ENCODE peak calls at places on chromosomes 5 and 9, in eight cellular contexts. L is HCT116; H is Calu3; W is NCI-H1694; V is A549; C is hepatocyte; T is stimulated activated naive CD8-positive, alpha-beta T cell treated with anti-CD3 and anti-CD28 coated beads, Interleukin-15, amount 100 ng/mL, for 72 hours; O is activated effector memory CD4-positive, alpha-beta T cell treated with Interleukin-2 at 50 U/mL for 16 hours. Y is an unnamed sample.

GRCh38 chr5:172768098-172768572 is 2.9 kb downstream of the DUSP1 start:
- DNase-seq in L (no peak), H (no peak), W (no peak), V (no peak), C (no peak), T (no peak), O (no peak), Y (no peak)

GRCh38 chr5:54361683-54362411 is 51.5 kb upstream of the ARL15 start:
- DNase-seq in L (no peak), H (no peak), W (no peak), V (no peak), C (peak; percentile 49), T (no peak), O (no peak), Y (no peak)

GRCh38 chr9:83637389-83637788 is 14.4 kb downstream of the IDNK start:
- DNase-seq in L (no peak), H (no peak), W (no peak), V (no peak), C (no peak), T (no peak), O (no peak), Y (no peak)

GRCh38 chr5:44808435-44809214 is at the start of gene MRPS30:
- DNase-seq in L (peak; percentile 99), H (peak; percentile 91), W (peak; percentile 100), V (peak; percentile 84), C (peak; percentile 96), T (peak; percentile 93), O (peak; percentile 82), Y (peak; percentile 97)

GRCh38 chr5:134649163-134649916 is 755 bp downstream of the SEC24A start:
- DNase-seq in L (no peak), H (no peak), W (no peak), V (peak; percentile 29), C (peak; percentile 41), T (peak; percentile 14), O (no peak), Y (no peak)

GRCh38 chr5:3615217-3615616 is 19.6 kb downstream of the IRX1 start:
- DNase-seq in L (no peak), H (no peak), W (no peak), V (no peak), C (no peak), T (no peak), O (no peak), Y (no peak)

GRCh38 chr5:10454591-10455272 is 13.1 kb downstream of the ROPN1L start:
- DNase-seq in L (no peak), H (no peak), W (no peak), V (no peak), C (no peak), T (no peak), O (no peak), Y (no peak)

GRCh38 chr5:169876376-169876775 is 103.9 kb downstream of the INSYN2B start:
- DNase-seq in L (no peak), H (no peak), W (no peak), V (no peak), C (no peak), T (no peak), O (no peak), Y (no peak)

GRCh38 chr9:126532019-126532462 is 81.7 kb upstream of the LMX1B start:
- DNase-seq in L (no peak), H (no peak), W (no peak), V (no peak), C (no peak), T (no peak), O (no peak), Y (no peak)

GRCh38 chr9:113143432-113144227 is 7.2 kb upstream of the SLC31A2 start:
- DNase-seq in L (no peak), H (no peak), W (no peak), V (no peak), C (no peak), T (no peak), O (no peak), Y (no peak)

GRCh38 chr5:37116359-37116758 is 132.8 kb downstream of the CPLANE1 start:
- DNase-seq in L (no peak), H (no peak), W (no peak), V (no peak), C (no peak), T (no peak), O (no peak), Y (no peak)

GRCh38 chr5:16461026-16461425 is 4.6 kb downstream of the ZNF622 start:
- DNase-seq in L (no peak), H (no peak), W (no peak), V (no peak), C (no peak), T (no peak), O (no peak), Y (no peak)

GRCh38 chr9:72982161-72982799 is 29.4 kb upstream of the ALDH1A1 start:
- DNase-seq in L (no peak), H (no peak), W (no peak), V (no peak), C (no peak), T (no peak), O (no peak), Y (no peak)

GRCh38 chr5:150065346-150065745 is 21.0 kb downstream of the CSF1R start:
- DNase-seq in L (no peak), H (no peak), W (no peak), V (no peak), C (no peak), T (no peak), O (no peak), Y (no peak)

GRCh38 chr9:14437336-14438231 is 123.6 kb upstream of the NFIB start:
- DNase-seq in L (no peak), H (no peak), W (peak; percentile 81), V (no peak), C (peak; percentile 38), T (no peak), O (no peak), Y (no peak)

GRCh38 chr5:82330921-82331320 is 52.8 kb upstream of the RPS23 start:
- DNase-seq in L (no peak), H (no peak), W (no peak), V (no peak), C (no peak), T (no peak), O (no peak), Y (no peak)

GRCh38 chr5:93589348-93589662 is 6.3 kb downstream of the NR2F1 start:
- DNase-seq in L (no peak), H (no peak), W (no peak), V (no peak), C (no peak), T (no peak), O (no peak), Y (no peak)

GRCh38 chr9:109561137-109561536 is 63.0 kb upstream of the PTPN3 start:
- DNase-seq in L (no peak), H (no peak), W (no peak), V (no peak), C (no peak), T (no peak), O (no peak), Y (no peak)

GRCh38 chr5:55278778-55279177 is 28.7 kb downstream of the DHX29 start:
- DNase-seq in L (no peak), H (no peak), W (no peak), V (no peak), C (no peak), T (no peak), O (no peak), Y (no peak)

GRCh38 chr9:26260238-26260637 is 582.0 kb upstream of the TUSC1 start:
- DNase-seq in L (no peak), H (no peak), W (no peak), V (no peak), C (no peak), T (no peak), O (no peak), Y (no peak)

GRCh38 chr9:2574215-2574614 is 47.4 kb upstream of the VLDLR start:
- DNase-seq in L (no peak), H (no peak), W (no peak), V (no peak), C (no peak), T (no peak), O (no peak), Y (no peak)

GRCh38 chr9:132507670-132508469 is 74.5 kb upstream of the BARHL1 start:
- DNase-seq in L (peak; percentile 37), H (peak; percentile 75), W (peak; percentile 75), V (peak; percentile 95), C (peak; percentile 84), T (peak; percentile 64), O (peak; percentile 44), Y (peak; percentile 65)

GRCh38 chr5:141686648-141687416 is 4.8 kb upstream of the ARAP3 start:
- DNase-seq in L (no peak), H (no peak), W (no peak), V (no peak), C (no peak), T (no peak), O (no peak), Y (no peak)

GRCh38 chr9:2198956-2199635 is 183.9 kb downstream of the SMARCA2 start:
- DNase-seq in L (no peak), H (no peak), W (no peak), V (no peak), C (no peak), T (no peak), O (no peak), Y (no peak)

Y was measured in prostate gland.